ENCODE peak calls at places on chromosomes 1 and 21, in seven cellular contexts. One of them, this sample, is unnamed.
A peak's percentile ranks its signal among the peaks of the same experiment; 100 is the strongest.

GRCh38 chr21:32917392-32918135 is 108.2 kb upstream of the OLIG2 start:
- DNase-seq in trophoblast cell: no peak
- DNase-seq in neuronal stem cell: no peak
- DNase-seq in H9: no peak
- DNase-seq in H1: no peak
- DNase-seq in mesendoderm: no peak
- DNase-seq in IMR-90: no peak
- DNase-seq in this sample: no peak

GRCh38 chr1:232591344-232591743 is 38.6 kb downstream of the SIPA1L2 start:
- DNase-seq in trophoblast cell: no peak
- DNase-seq in neuronal stem cell: no peak
- DNase-seq in H9: no peak
- DNase-seq in H1: no peak
- DNase-seq in mesendoderm: no peak
- DNase-seq in IMR-90: no peak
- DNase-seq in this sample: no peak

GRCh38 chr1:177780096-177780700 is 189.7 kb downstream of the SEC16B start:
- DNase-seq in trophoblast cell: peak; percentile 54
- DNase-seq in neuronal stem cell: no peak
- DNase-seq in H9: no peak
- DNase-seq in H1: peak; percentile 36
- DNase-seq in mesendoderm: peak; percentile 73
- DNase-seq in IMR-90: peak; percentile 57
- DNase-seq in this sample: peak; percentile 51

GRCh38 chr1:12157366-12158231 is 9.2 kb upstream of the TNFRSF1B start:
- DNase-seq in trophoblast cell: no peak
- DNase-seq in neuronal stem cell: no peak
- DNase-seq in H9: no peak
- DNase-seq in H1: no peak
- DNase-seq in mesendoderm: no peak
- DNase-seq in IMR-90: no peak
- DNase-seq in this sample: no peak

GRCh38 chr1:109661391-109661790 is 5.5 kb downstream of the GSTM4 start:
- DNase-seq in trophoblast cell: no peak
- DNase-seq in neuronal stem cell: no peak
- DNase-seq in H9: no peak
- DNase-seq in H1: no peak
- DNase-seq in mesendoderm: no peak
- DNase-seq in IMR-90: no peak
- DNase-seq in this sample: no peak

GRCh38 chr1:165207774-165208359 is 148.6 kb downstream of the LMX1A start:
- DNase-seq in trophoblast cell: no peak
- DNase-seq in neuronal stem cell: no peak
- DNase-seq in H9: no peak
- DNase-seq in H1: no peak
- DNase-seq in mesendoderm: no peak
- DNase-seq in IMR-90: no peak
- DNase-seq in this sample: no peak

GRCh38 chr1:40267767-40268187 is 9.7 kb downstream of the ZMPSTE24 start:
- DNase-seq in trophoblast cell: no peak
- DNase-seq in neuronal stem cell: no peak
- DNase-seq in H9: no peak
- DNase-seq in H1: no peak
- DNase-seq in mesendoderm: no peak
- DNase-seq in IMR-90: peak; percentile 97
- DNase-seq in this sample: peak; percentile 74

GRCh38 chr1:180167021-180167701 is 12.5 kb downstream of the QSOX1 start:
- DNase-seq in trophoblast cell: peak; percentile 39
- DNase-seq in neuronal stem cell: no peak
- DNase-seq in H9: peak; percentile 26
- DNase-seq in H1: no peak
- DNase-seq in mesendoderm: no peak
- DNase-seq in IMR-90: no peak
- DNase-seq in this sample: no peak

GRCh38 chr1:173717238-173717637 is 2.5 kb downstream of the KLHL20 start:
- DNase-seq in trophoblast cell: no peak
- DNase-seq in neuronal stem cell: no peak
- DNase-seq in H9: no peak
- DNase-seq in H1: no peak
- DNase-seq in mesendoderm: no peak
- DNase-seq in IMR-90: no peak
- DNase-seq in this sample: no peak

GRCh38 chr1:221778535-221779142 is 36.8 kb upstream of the DUSP10 start:
- DNase-seq in trophoblast cell: no peak
- DNase-seq in neuronal stem cell: no peak
- DNase-seq in H9: no peak
- DNase-seq in H1: no peak
- DNase-seq in mesendoderm: no peak
- DNase-seq in IMR-90: no peak
- DNase-seq in this sample: no peak

GRCh38 chr1:119409731-119410130 is 5.2 kb upstream of the HSD3B2 start:
- DNase-seq in trophoblast cell: no peak
- DNase-seq in neuronal stem cell: no peak
- DNase-seq in H9: no peak
- DNase-seq in H1: no peak
- DNase-seq in mesendoderm: no peak
- DNase-seq in IMR-90: peak; percentile 11
- DNase-seq in this sample: no peak

GRCh38 chr1:200528838-200529565 is 91.5 kb downstream of the KIF14 start:
- DNase-seq in trophoblast cell: no peak
- DNase-seq in neuronal stem cell: no peak
- DNase-seq in H9: no peak
- DNase-seq in H1: no peak
- DNase-seq in mesendoderm: no peak
- DNase-seq in IMR-90: no peak
- DNase-seq in this sample: no peak

GRCh38 chr21:45043541-45044020 is 30.8 kb upstream of the ADARB1 start:
- DNase-seq in trophoblast cell: no peak
- DNase-seq in neuronal stem cell: no peak
- DNase-seq in H9: no peak
- DNase-seq in H1: no peak
- DNase-seq in mesendoderm: no peak
- DNase-seq in IMR-90: no peak
- DNase-seq in this sample: no peak

GRCh38 chr1:7576946-7577657 is 194.0 kb upstream of the VAMP3 start:
- DNase-seq in trophoblast cell: no peak
- DNase-seq in neuronal stem cell: no peak
- DNase-seq in H9: peak; percentile 68
- DNase-seq in H1: no peak
- DNase-seq in mesendoderm: peak; percentile 68
- DNase-seq in IMR-90: peak; percentile 53
- DNase-seq in this sample: peak; percentile 19

GRCh38 chr21:37181059-37181458 is 86.1 kb downstream of the VPS26C start:
- DNase-seq in trophoblast cell: no peak
- DNase-seq in neuronal stem cell: no peak
- DNase-seq in H9: no peak
- DNase-seq in H1: no peak
- DNase-seq in mesendoderm: no peak
- DNase-seq in IMR-90: peak; percentile 47
- DNase-seq in this sample: no peak

GRCh38 chr1:84505167-84506001 is 802 bp upstream of the SPATA1 start:
- DNase-seq in trophoblast cell: peak; percentile 8
- DNase-seq in neuronal stem cell: no peak
- DNase-seq in H9: no peak
- DNase-seq in H1: no peak
- DNase-seq in mesendoderm: peak; percentile 59
- DNase-seq in IMR-90: peak; percentile 42
- DNase-seq in this sample: no peak

GRCh38 chr1:1182491-1183220 is 9.0 kb downstream of the TTLL10 start:
- DNase-seq in trophoblast cell: no peak
- DNase-seq in neuronal stem cell: no peak
- DNase-seq in H9: peak; percentile 30
- DNase-seq in H1: no peak
- DNase-seq in mesendoderm: no peak
- DNase-seq in IMR-90: no peak
- DNase-seq in this sample: no peak

DNA sequence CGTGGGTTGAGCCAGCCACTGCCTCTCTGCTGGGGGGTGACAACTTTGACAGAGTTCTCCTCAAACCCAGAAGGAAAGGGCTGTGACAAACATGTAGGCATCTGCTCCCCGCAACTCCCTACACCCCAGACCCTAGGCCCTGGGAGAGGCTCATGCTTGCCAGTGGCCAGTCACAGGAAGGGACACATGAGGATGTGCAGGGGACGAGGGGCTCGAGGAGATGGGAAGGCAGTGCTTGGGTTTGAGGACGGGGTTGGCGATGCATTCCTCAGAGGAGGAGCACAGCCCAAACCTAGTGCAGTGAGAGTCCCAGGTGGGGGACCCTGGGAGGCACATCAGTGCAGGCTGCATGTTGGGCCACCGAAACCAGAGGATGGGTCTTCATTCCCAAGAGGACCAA is 62.1 kb downstream of the STUM start:
- DNase-seq in trophoblast cell: no peak
- DNase-seq in neuronal stem cell: no peak
- DNase-seq in H9: no peak
- DNase-seq in H1: no peak
- DNase-seq in mesendoderm: no peak
- DNase-seq in IMR-90: no peak
- DNase-seq in this sample: no peak
- H4K8ac ChIP-seq in trophoblast cell: no peak overlapping the region
- H4K8ac ChIP-seq in neuronal stem cell: no peak overlapping the region
- H4K8ac ChIP-seq in H9: no peak overlapping the region
- H4K8ac ChIP-seq in H1: no peak overlapping the region
- H4K8ac ChIP-seq in mesendoderm: no peak overlapping the region
- H4K8ac ChIP-seq in IMR-90: no peak overlapping the region
- H4K8ac ChIP-seq in this sample: no peak overlapping the region

DNA sequence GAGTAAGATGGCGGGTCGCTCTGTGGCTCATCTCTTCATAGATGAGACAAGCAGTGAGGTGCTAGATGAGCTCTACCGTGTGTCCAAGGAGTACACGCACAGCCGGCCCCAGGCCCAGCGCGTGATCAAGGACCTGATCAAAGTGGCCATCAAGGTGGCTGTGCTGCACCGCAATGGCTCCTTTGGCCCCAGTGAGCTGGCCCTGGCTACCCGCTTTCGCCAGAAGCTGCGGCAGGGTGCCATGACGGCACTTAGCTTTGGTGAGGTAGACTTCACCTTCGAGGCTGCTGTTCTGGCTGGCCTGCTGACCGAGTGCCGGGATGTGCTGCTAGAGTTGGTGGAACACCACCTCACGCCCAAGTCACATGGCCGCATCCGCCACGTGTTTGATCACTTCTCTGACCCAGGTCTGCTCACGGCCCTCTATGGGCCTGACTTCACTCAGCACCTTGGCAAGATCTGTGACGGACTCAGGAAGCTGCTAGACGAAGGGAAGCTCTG is 2.4 kb downstream of the TNFAIP8L2 start:
- DNase-seq in trophoblast cell: no peak
- DNase-seq in neuronal stem cell: no peak
- DNase-seq in H9: no peak
- DNase-seq in H1: no peak
- DNase-seq in mesendoderm: peak; percentile 57
- DNase-seq in IMR-90: no peak
- DNase-seq in this sample: no peak
- H4K8ac ChIP-seq in trophoblast cell: no peak overlapping the region
- H4K8ac ChIP-seq in neuronal stem cell: peak overlapping the region; percentile 65
- H4K8ac ChIP-seq in H9: no peak overlapping the region
- H4K8ac ChIP-seq in H1: no peak overlapping the region
- H4K8ac ChIP-seq in mesendoderm: no peak overlapping the region
- H4K8ac ChIP-seq in IMR-90: no peak overlapping the region
- H4K8ac ChIP-seq in this sample: no peak overlapping the region

GRCh38 chr21:28186604-28187003 is 806.1 kb downstream of the LTN1 start:
- DNase-seq in trophoblast cell: no peak
- DNase-seq in neuronal stem cell: no peak
- DNase-seq in H9: no peak
- DNase-seq in H1: no peak
- DNase-seq in mesendoderm: no peak
- DNase-seq in IMR-90: no peak
- DNase-seq in this sample: no peak
- H4K8ac ChIP-seq in trophoblast cell: no peak overlapping the region
- H4K8ac ChIP-seq in neuronal stem cell: no peak overlapping the region
- H4K8ac ChIP-seq in H9: no peak overlapping the region
- H4K8ac ChIP-seq in H1: no peak overlapping the region
- H4K8ac ChIP-seq in mesendoderm: no peak overlapping the region
- H4K8ac ChIP-seq in IMR-90: no peak overlapping the region
- H4K8ac ChIP-seq in this sample: no peak overlapping the region

GRCh38 chr1:191595170-191595569 is 563.1 kb upstream of the RGS18 start:
- DNase-seq in trophoblast cell: no peak
- DNase-seq in neuronal stem cell: no peak
- DNase-seq in H9: no peak
- DNase-seq in H1: no peak
- DNase-seq in mesendoderm: no peak
- DNase-seq in IMR-90: no peak
- DNase-seq in this sample: no peak
- H4K8ac ChIP-seq in trophoblast cell: no peak overlapping the region
- H4K8ac ChIP-seq in neuronal stem cell: no peak overlapping the region
- H4K8ac ChIP-seq in H9: no peak overlapping the region
- H4K8ac ChIP-seq in H1: no peak overlapping the region
- H4K8ac ChIP-seq in mesendoderm: no peak overlapping the region
- H4K8ac ChIP-seq in IMR-90: no peak overlapping the region
- H4K8ac ChIP-seq in this sample: no peak overlapping the region

This sample was measured in mesenchymal stem cell.